ENCODE peak calls at places on chromosomes 13 and 19, in eight cellular contexts. J is neuronal stem cell, M is GM12892, B is AG04450, Q is omental fat pad, E is endothelial cell of umbilical vein, P is mesothelial cell of epicardium, V is left lung. S is an unnamed sample.

GRCh38 chr13:43085545-43085944 is 62.2 kb downstream of the DNAJC15 start:
- DNase-seq in P (no peak), M (no peak), Q (no peak), J (no peak), B (no peak), E (peak; percentile 59), V (no peak), S (no peak)

GRCh38 chr19:38617764-38618589 is at the start of gene MAP4K1:
- DNase-seq in Q (no peak), P (no peak), E (no peak), M (peak; percentile 78), V (peak; percentile 67), B (no peak), J (no peak), S (no peak)

GRCh38 chr13:60146491-60146890 is 17.2 kb downstream of the DIAPH3 start:
- DNase-seq in B (no peak), E (peak; percentile 32), Q (no peak), M (no peak), P (no peak), J (no peak), V (no peak), S (no peak)

GRCh38 chr19:973726-974563 is 10.2 kb upstream of the WDR18 start:
- DNase-seq in J (no peak), P (no peak), Q (no peak), M (no peak), B (no peak), V (no peak), E (no peak), S (no peak)

GRCh38 chr13:24746618-24747247 is 17.2 kb upstream of the RNF17 start:
- DNase-seq in V (no peak), P (no peak), Q (no peak), J (peak; percentile 46), B (no peak), E (no peak), M (no peak), S (no peak)

GRCh38 chr13:98144501-98145350 is 1.8 kb downstream of the FARP1 start:
- DNase-seq in M (no peak), J (peak; percentile 53), Q (no peak), B (peak; percentile 43), V (no peak), P (no peak), E (peak; percentile 39), S (no peak)

GRCh38 chr13:51922771-51923480 is 61.2 kb downstream of the CCDC70 start:
- DNase-seq in B (no peak), M (no peak), Q (no peak), P (no peak), J (no peak), V (no peak), E (no peak), S (no peak)

GRCh38 chr13:65275838-65276630 is 1954.1 kb downstream of the PCDH9 start:
- DNase-seq in J (no peak), E (no peak), B (no peak), P (no peak), V (no peak), M (no peak), Q (no peak), S (no peak)

GRCh38 chr19:12723643-12724426 is at the start of gene TNPO2:
- DNase-seq in B (no peak), M (peak; percentile 77), V (peak; percentile 65), P (no peak), J (peak; percentile 76), E (peak; percentile 65), Q (no peak), S (no peak)

GRCh38 chr19:35908010-35908441 is at the start of gene TYROBP:
- DNase-seq in Q (no peak), P (no peak), J (no peak), M (no peak), V (peak; percentile 76), B (no peak), E (no peak), S (no peak)

GRCh38 chr19:32464279-32464678 is 58.7 kb downstream of the DPY19L3 start:
- DNase-seq in E (peak; percentile 21), J (no peak), B (no peak), Q (no peak), V (no peak), P (no peak), M (no peak), S (no peak)

GRCh38 chr13:46552302-46552680 is 679 bp upstream of the LRCH1 start:
- DNase-seq in V (no peak), E (no peak), P (no peak), M (no peak), J (no peak), B (no peak), Q (no peak), S (no peak)

GRCh38 chr13:20254076-20254475 is 22.0 kb upstream of the GJB6 start:
- DNase-seq in P (no peak), B (no peak), E (no peak), V (no peak), J (no peak), M (no peak), Q (no peak), S (no peak)

GRCh38 chr13:39786091-39786490 is 130.6 kb downstream of the COG6 start:
- DNase-seq in J (peak; percentile 24), V (no peak), Q (no peak), P (no peak), M (no peak), B (no peak), E (peak; percentile 97), S (no peak)

GRCh38 chr19:11984986-11985385 is 20.1 kb downstream of the ZNF763 start:
- DNase-seq in Q (no peak), J (no peak), E (no peak), P (no peak), M (no peak), V (no peak), B (no peak), S (no peak)

GRCh38 chr13:106033634-106034033 is 501.8 kb downstream of the EFNB2 start:
- DNase-seq in B (peak; percentile 15), P (no peak), M (no peak), Q (no peak), J (no peak), V (no peak), E (peak; percentile 4), S (no peak)

GRCh38 chr19:39167461-39168257 is 29.1 kb upstream of the NCCRP1 start:
- DNase-seq in Q (no peak), J (no peak), M (no peak), E (no peak), P (no peak), V (peak; percentile 70), B (no peak), S (no peak)

GRCh38 chr13:26605845-26606244 is 48.4 kb downstream of the WASF3 start:
- DNase-seq in B (no peak), V (no peak), J (no peak), P (no peak), Q (no peak), E (no peak), M (no peak), S (no peak)

GRCh38 chr13:44188257-44188656 is 185.4 kb upstream of the SERP2 start:
- DNase-seq in E (no peak), M (no peak), B (no peak), V (no peak), P (no peak), J (no peak), Q (no peak), S (no peak)

GRCh38 chr13:20230913-20231838 is 943 bp downstream of the GJB6 start:
- DNase-seq in M (no peak), B (no peak), J (no peak), P (no peak), E (no peak), V (no peak), Q (no peak), S (peak; percentile 81)

GRCh38 chr13:36818483-36819063 is 449 bp upstream of the RFXAP start:
- DNase-seq in M (no peak), Q (no peak), J (no peak), B (no peak), V (no peak), P (no peak), E (no peak), S (no peak)

GRCh38 chr19:17319473-17320238 is 10.3 kb downstream of the DDA1 start:
- DNase-seq in Q (no peak), P (no peak), J (no peak), B (no peak), V (no peak), M (no peak), E (no peak), S (no peak)

GRCh38 chr13:20608438-20609020 is 41.6 kb downstream of the IFT88 start:
- DNase-seq in Q (no peak), P (no peak), E (no peak), J (no peak), V (no peak), M (no peak), B (no peak), S (no peak)

GRCh38 chr19:10020851-10021250 is 7.6 kb downstream of the RDH8 start:
- DNase-seq in J (no peak), M (no peak), Q (no peak), E (no peak), P (no peak), B (no peak), V (no peak), S (no peak)

GRCh38 chr19:50214699-50215543 is 11.5 kb downstream of the MYH14 start:
- DNase-seq in Q (no peak), P (peak; percentile 73), V (peak; percentile 91), B (no peak), M (no peak), E (no peak), J (no peak), S (no peak)

GRCh38 chr19:1151917-1152601 is 22.0 kb downstream of the SBNO2 start:
- DNase-seq in P (no peak), E (no peak), B (no peak), V (no peak), J (no peak), Q (no peak), M (no peak), S (no peak)

GRCh38 chr13:62482351-62482750 is 1066.7 kb upstream of the PCDH20 start:
- DNase-seq in E (peak; percentile 74), B (no peak), Q (no peak), M (no peak), J (no peak), V (no peak), P (no peak), S (no peak)

GRCh38 chr19:11261902-11262839 is at the start of gene DOCK6:
- DNase-seq in J (peak; percentile 35), M (no peak), E (no peak), V (no peak), Q (no peak), P (no peak), B (no peak), S (no peak)

GRCh38 chr13:114044486-114044885 is 70.6 kb upstream of the C13orf46 start:
- DNase-seq in V (no peak), J (no peak), Q (no peak), B (no peak), M (no peak), E (no peak), P (no peak), S (no peak)

GRCh38 chr19:50979758-50980157 is 4.0 kb downstream of the KLK7 start:
- DNase-seq in M (no peak), J (no peak), P (no peak), B (no peak), V (no peak), Q (no peak), E (no peak), S (no peak)

S was measured in esophagus muscularis mucosa.